ENCODE peak calls at places on chromosomes 2 and 18, in eight cellular contexts. One of them, this sample, is unnamed.

GRCh38 chr2:127597046-127597983 is 48.6 kb upstream of the GPR17 start:
- DNase-seq in RKO: no peak
- DNase-seq in midbrain: no peak
- DNase-seq in activated CD4-positive, alpha-beta T cell treated with anti-CD3 and anti-CD28 coated beads, Interleukin-2, amount 50 U/mL, for 24 hours: no peak
- DNase-seq in H7: peak
- DNase-seq in T-helper 2 cell: no peak
- DNase-seq in HTR-8/SVneo: no peak
- DNase-seq in NB4: no peak
- DNase-seq in this sample: no peak

GRCh38 chr2:219520079-219520478 is 5.8 kb downstream of the ASIC4 start:
- DNase-seq in RKO: no peak
- DNase-seq in midbrain: no peak
- DNase-seq in activated CD4-positive, alpha-beta T cell treated with anti-CD3 and anti-CD28 coated beads, Interleukin-2, amount 50 U/mL, for 24 hours: no peak
- DNase-seq in H7: peak
- DNase-seq in T-helper 2 cell: no peak
- DNase-seq in HTR-8/SVneo: no peak
- DNase-seq in NB4: no peak
- DNase-seq in this sample: no peak

GRCh38 chr2:177692828-177693269 is 300.3 kb downstream of the AGPS start:
- DNase-seq in RKO: peak
- DNase-seq in midbrain: no peak
- DNase-seq in activated CD4-positive, alpha-beta T cell treated with anti-CD3 and anti-CD28 coated beads, Interleukin-2, amount 50 U/mL, for 24 hours: no peak
- DNase-seq in H7: peak
- DNase-seq in T-helper 2 cell: no peak
- DNase-seq in HTR-8/SVneo: peak
- DNase-seq in NB4: peak
- DNase-seq in this sample: no peak

GRCh38 chr2:163659224-163659623 is 76.6 kb downstream of the FIGN start:
- DNase-seq in RKO: no peak
- DNase-seq in midbrain: no peak
- DNase-seq in activated CD4-positive, alpha-beta T cell treated with anti-CD3 and anti-CD28 coated beads, Interleukin-2, amount 50 U/mL, for 24 hours: no peak
- DNase-seq in H7: no peak
- DNase-seq in T-helper 2 cell: no peak
- DNase-seq in HTR-8/SVneo: no peak
- DNase-seq in NB4: no peak
- DNase-seq in this sample: no peak

GRCh38 chr2:7012141-7012809 is 95.1 kb downstream of the RNF144A start:
- DNase-seq in RKO: no peak
- DNase-seq in midbrain: peak
- DNase-seq in activated CD4-positive, alpha-beta T cell treated with anti-CD3 and anti-CD28 coated beads, Interleukin-2, amount 50 U/mL, for 24 hours: no peak
- DNase-seq in H7: no peak
- DNase-seq in T-helper 2 cell: no peak
- DNase-seq in HTR-8/SVneo: no peak
- DNase-seq in NB4: peak
- DNase-seq in this sample: no peak

GRCh38 chr2:100292022-100292580 is 30.2 kb downstream of the LONRF2 start:
- DNase-seq in RKO: peak
- DNase-seq in midbrain: no peak
- DNase-seq in activated CD4-positive, alpha-beta T cell treated with anti-CD3 and anti-CD28 coated beads, Interleukin-2, amount 50 U/mL, for 24 hours: peak
- DNase-seq in H7: peak
- DNase-seq in T-helper 2 cell: no peak
- DNase-seq in HTR-8/SVneo: peak
- DNase-seq in NB4: peak
- DNase-seq in this sample: peak

GRCh38 chr2:151927501-151928221 is 99.4 kb upstream of the ARL5A start:
- DNase-seq in RKO: no peak
- DNase-seq in midbrain: no peak
- DNase-seq in activated CD4-positive, alpha-beta T cell treated with anti-CD3 and anti-CD28 coated beads, Interleukin-2, amount 50 U/mL, for 24 hours: no peak
- DNase-seq in H7: no peak
- DNase-seq in T-helper 2 cell: no peak
- DNase-seq in HTR-8/SVneo: no peak
- DNase-seq in NB4: no peak
- DNase-seq in this sample: no peak

GRCh38 chr18:58803978-58804377 is 60.7 kb upstream of the ZNF532 start:
- DNase-seq in RKO: no peak
- DNase-seq in midbrain: no peak
- DNase-seq in activated CD4-positive, alpha-beta T cell treated with anti-CD3 and anti-CD28 coated beads, Interleukin-2, amount 50 U/mL, for 24 hours: no peak
- DNase-seq in H7: peak
- DNase-seq in T-helper 2 cell: no peak
- DNase-seq in HTR-8/SVneo: no peak
- DNase-seq in NB4: peak
- DNase-seq in this sample: no peak

GRCh38 chr2:227703280-227703732 is 14.5 kb downstream of the SLC19A3 start:
- DNase-seq in RKO: no peak
- DNase-seq in midbrain: no peak
- DNase-seq in activated CD4-positive, alpha-beta T cell treated with anti-CD3 and anti-CD28 coated beads, Interleukin-2, amount 50 U/mL, for 24 hours: no peak
- DNase-seq in H7: no peak
- DNase-seq in T-helper 2 cell: no peak
- DNase-seq in HTR-8/SVneo: peak
- DNase-seq in NB4: no peak
- DNase-seq in this sample: no peak

GRCh38 chr2:55158111-55158814 is 73.8 kb downstream of the CLHC1 start:
- DNase-seq in RKO: no peak
- DNase-seq in midbrain: no peak
- DNase-seq in activated CD4-positive, alpha-beta T cell treated with anti-CD3 and anti-CD28 coated beads, Interleukin-2, amount 50 U/mL, for 24 hours: no peak
- DNase-seq in H7: no peak
- DNase-seq in T-helper 2 cell: no peak
- DNase-seq in HTR-8/SVneo: no peak
- DNase-seq in NB4: no peak
- DNase-seq in this sample: no peak

GRCh38 chr2:202858601-202859000 is 13.0 kb downstream of the ICA1L start:
- DNase-seq in RKO: no peak
- DNase-seq in midbrain: no peak
- DNase-seq in activated CD4-positive, alpha-beta T cell treated with anti-CD3 and anti-CD28 coated beads, Interleukin-2, amount 50 U/mL, for 24 hours: no peak
- DNase-seq in H7: no peak
- DNase-seq in T-helper 2 cell: no peak
- DNase-seq in HTR-8/SVneo: no peak
- DNase-seq in NB4: no peak
- DNase-seq in this sample: no peak

GRCh38 chr2:212451786-212452200 is 86.8 kb downstream of the ERBB4 start:
- DNase-seq in RKO: no peak
- DNase-seq in midbrain: no peak
- DNase-seq in activated CD4-positive, alpha-beta T cell treated with anti-CD3 and anti-CD28 coated beads, Interleukin-2, amount 50 U/mL, for 24 hours: no peak
- DNase-seq in H7: no peak
- DNase-seq in T-helper 2 cell: no peak
- DNase-seq in HTR-8/SVneo: peak
- DNase-seq in NB4: no peak
- DNase-seq in this sample: no peak

GRCh38 chr18:6058941-6059340 is 163.6 kb upstream of the TMEM200C start:
- DNase-seq in RKO: no peak
- DNase-seq in midbrain: no peak
- DNase-seq in activated CD4-positive, alpha-beta T cell treated with anti-CD3 and anti-CD28 coated beads, Interleukin-2, amount 50 U/mL, for 24 hours: no peak
- DNase-seq in H7: peak
- DNase-seq in T-helper 2 cell: no peak
- DNase-seq in HTR-8/SVneo: no peak
- DNase-seq in NB4: no peak
- DNase-seq in this sample: no peak

GRCh38 chr2:109516445-109517117 is 97.2 kb downstream of the SEPTIN10 start:
- DNase-seq in RKO: peak
- DNase-seq in midbrain: no peak
- DNase-seq in activated CD4-positive, alpha-beta T cell treated with anti-CD3 and anti-CD28 coated beads, Interleukin-2, amount 50 U/mL, for 24 hours: no peak
- DNase-seq in H7: peak
- DNase-seq in T-helper 2 cell: no peak
- DNase-seq in HTR-8/SVneo: peak
- DNase-seq in NB4: peak
- DNase-seq in this sample: no peak

GRCh38 chr2:127582863-127583861 is 47.7 kb downstream of the MYO7B start:
- DNase-seq in RKO: no peak
- DNase-seq in midbrain: no peak
- DNase-seq in activated CD4-positive, alpha-beta T cell treated with anti-CD3 and anti-CD28 coated beads, Interleukin-2, amount 50 U/mL, for 24 hours: no peak
- DNase-seq in H7: peak
- DNase-seq in T-helper 2 cell: no peak
- DNase-seq in HTR-8/SVneo: no peak
- DNase-seq in NB4: no peak
- DNase-seq in this sample: no peak

GRCh38 chr2:149513461-149513860 is 74.1 kb downstream of the MMADHC start:
- DNase-seq in RKO: no peak
- DNase-seq in midbrain: no peak
- DNase-seq in activated CD4-positive, alpha-beta T cell treated with anti-CD3 and anti-CD28 coated beads, Interleukin-2, amount 50 U/mL, for 24 hours: no peak
- DNase-seq in H7: no peak
- DNase-seq in T-helper 2 cell: no peak
- DNase-seq in HTR-8/SVneo: no peak
- DNase-seq in NB4: no peak
- DNase-seq in this sample: no peak

GRCh38 chr2:98063289-98063688 is 23.7 kb upstream of the VWA3B start:
- DNase-seq in RKO: no peak
- DNase-seq in midbrain: no peak
- DNase-seq in activated CD4-positive, alpha-beta T cell treated with anti-CD3 and anti-CD28 coated beads, Interleukin-2, amount 50 U/mL, for 24 hours: no peak
- DNase-seq in H7: no peak
- DNase-seq in T-helper 2 cell: no peak
- DNase-seq in HTR-8/SVneo: no peak
- DNase-seq in NB4: no peak
- DNase-seq in this sample: no peak

GRCh38 chr18:58671941-58672565 is 788 bp downstream of the MALT1 start:
- DNase-seq in RKO: peak
- DNase-seq in midbrain: no peak
- DNase-seq in activated CD4-positive, alpha-beta T cell treated with anti-CD3 and anti-CD28 coated beads, Interleukin-2, amount 50 U/mL, for 24 hours: peak
- DNase-seq in H7: no peak
- DNase-seq in T-helper 2 cell: no peak
- DNase-seq in HTR-8/SVneo: peak
- DNase-seq in NB4: peak
- DNase-seq in this sample: no peak

GRCh38 chr2:84458436-84459027 is 548 bp downstream of the SUCLG1 start:
- DNase-seq in RKO: peak
- DNase-seq in midbrain: no peak
- DNase-seq in activated CD4-positive, alpha-beta T cell treated with anti-CD3 and anti-CD28 coated beads, Interleukin-2, amount 50 U/mL, for 24 hours: peak
- DNase-seq in H7: no peak
- DNase-seq in T-helper 2 cell: no peak
- DNase-seq in HTR-8/SVneo: no peak
- DNase-seq in NB4: peak
- DNase-seq in this sample: no peak

GRCh38 chr2:57906152-57906732 is 140.4 kb upstream of the VRK2 start:
- DNase-seq in RKO: peak
- DNase-seq in midbrain: peak
- DNase-seq in activated CD4-positive, alpha-beta T cell treated with anti-CD3 and anti-CD28 coated beads, Interleukin-2, amount 50 U/mL, for 24 hours: no peak
- DNase-seq in H7: peak
- DNase-seq in T-helper 2 cell: no peak
- DNase-seq in HTR-8/SVneo: peak
- DNase-seq in NB4: peak
- DNase-seq in this sample: no peak

GRCh38 chr2:25566094-25566493 is 107.3 kb downstream of the DTNB start:
- DNase-seq in RKO: no peak
- DNase-seq in midbrain: no peak
- DNase-seq in activated CD4-positive, alpha-beta T cell treated with anti-CD3 and anti-CD28 coated beads, Interleukin-2, amount 50 U/mL, for 24 hours: no peak
- DNase-seq in H7: no peak
- DNase-seq in T-helper 2 cell: no peak
- DNase-seq in HTR-8/SVneo: no peak
- DNase-seq in NB4: no peak
- DNase-seq in this sample: no peak

GRCh38 chr2:127197475-127198385 is 22.4 kb downstream of the CYP27C1 start:
- DNase-seq in RKO: peak
- DNase-seq in midbrain: no peak
- DNase-seq in activated CD4-positive, alpha-beta T cell treated with anti-CD3 and anti-CD28 coated beads, Interleukin-2, amount 50 U/mL, for 24 hours: peak
- DNase-seq in H7: peak
- DNase-seq in T-helper 2 cell: no peak
- DNase-seq in HTR-8/SVneo: peak
- DNase-seq in NB4: peak
- DNase-seq in this sample: peak

GRCh38 chr2:174397773-174398172 is 2.2 kb downstream of the SCRN3 start:
- DNase-seq in RKO: no peak
- DNase-seq in midbrain: no peak
- DNase-seq in activated CD4-positive, alpha-beta T cell treated with anti-CD3 and anti-CD28 coated beads, Interleukin-2, amount 50 U/mL, for 24 hours: no peak
- DNase-seq in H7: no peak
- DNase-seq in T-helper 2 cell: no peak
- DNase-seq in HTR-8/SVneo: no peak
- DNase-seq in NB4: no peak
- DNase-seq in this sample: no peak

GRCh38 chr2:196967126-196967525 is 40.6 kb upstream of the PGAP1 start:
- DNase-seq in RKO: no peak
- DNase-seq in midbrain: no peak
- DNase-seq in activated CD4-positive, alpha-beta T cell treated with anti-CD3 and anti-CD28 coated beads, Interleukin-2, amount 50 U/mL, for 24 hours: no peak
- DNase-seq in H7: no peak
- DNase-seq in T-helper 2 cell: no peak
- DNase-seq in HTR-8/SVneo: no peak
- DNase-seq in NB4: no peak
- DNase-seq in this sample: no peak

GRCh38 chr2:235679471-235679870 is 185.6 kb downstream of the AGAP1 start:
- DNase-seq in RKO: no peak
- DNase-seq in midbrain: no peak
- DNase-seq in activated CD4-positive, alpha-beta T cell treated with anti-CD3 and anti-CD28 coated beads, Interleukin-2, amount 50 U/mL, for 24 hours: no peak
- DNase-seq in H7: no peak
- DNase-seq in T-helper 2 cell: no peak
- DNase-seq in HTR-8/SVneo: no peak
- DNase-seq in NB4: no peak
- DNase-seq in this sample: no peak

GRCh38 chr2:169397697-169398096 is 35.4 kb upstream of the LRP2 start:
- DNase-seq in RKO: peak
- DNase-seq in midbrain: peak
- DNase-seq in activated CD4-positive, alpha-beta T cell treated with anti-CD3 and anti-CD28 coated beads, Interleukin-2, amount 50 U/mL, for 24 hours: no peak
- DNase-seq in H7: no peak
- DNase-seq in T-helper 2 cell: no peak
- DNase-seq in HTR-8/SVneo: peak
- DNase-seq in NB4: peak
- DNase-seq in this sample: no peak

GRCh38 chr2:173058097-173058496 is 17.5 kb upstream of the MAP3K20 start:
- DNase-seq in RKO: no peak
- DNase-seq in midbrain: no peak
- DNase-seq in activated CD4-positive, alpha-beta T cell treated with anti-CD3 and anti-CD28 coated beads, Interleukin-2, amount 50 U/mL, for 24 hours: no peak
- DNase-seq in H7: no peak
- DNase-seq in T-helper 2 cell: no peak
- DNase-seq in HTR-8/SVneo: no peak
- DNase-seq in NB4: no peak
- DNase-seq in this sample: no peak